ENCODE peak calls at places on chromosomes 3 and 15, in four cellular contexts. M, Q, C and R are unnamed samples.

GRCh38 chr15:51621155-51621554 is 1.4 kb downstream of the DMXL2 start:
- DNase-seq in M (no peak), Q (no peak), C (no peak), R (peak)

GRCh38 chr3:134708025-134708597 is 57.3 kb upstream of the KY start:
- DNase-seq in M (no peak), Q (no peak), C (no peak), R (no peak)

GRCh38 chr3:17088602-17089313 is 204.0 kb downstream of the PLCL2 start:
- DNase-seq in M (no peak), Q (no peak), C (no peak), R (no peak)

GRCh38 chr15:59298255-59298856 is 74.3 kb downstream of the MYO1E start:
- DNase-seq in M (no peak), Q (no peak), C (peak), R (no peak)

GRCh38 chr15:71278989-71279756 is 163.9 kb downstream of the THSD4 start:
- DNase-seq in M (no peak), Q (no peak), C (no peak), R (peak)

GRCh38 chr3:4322635-4323034 is 19.5 kb downstream of the SETMAR start:
- DNase-seq in M (no peak), Q (no peak), C (no peak), R (peak)

GRCh38 chr15:95970326-95970725 is 360.2 kb upstream of the NR2F2 start:
- DNase-seq in M (no peak), Q (no peak), C (no peak), R (no peak)

GRCh38 chr3:183439510-183439909 is 11.1 kb upstream of the MCF2L2 start:
- DNase-seq in M (no peak), Q (no peak), C (no peak), R (no peak)

GRCh38 chr3:78880588-78881461 is 887.0 kb downstream of the ROBO1 start:
- DNase-seq in M (no peak), Q (no peak), C (no peak), R (peak)

GRCh38 chr3:168956087-168956486 is 707.4 kb downstream of the MECOM start:
- DNase-seq in M (no peak), Q (no peak), C (no peak), R (no peak)

GRCh38 chr3:8485141-8485840 is 16.3 kb upstream of the LMCD1 start:
- DNase-seq in M (no peak), Q (no peak), C (no peak), R (no peak)

GRCh38 chr3:46858456-46858855 is 4.8 kb downstream of the MYL3 start:
- DNase-seq in M (no peak), Q (no peak), C (no peak), R (no peak)

GRCh38 chr3:100455841-100456550 is 36.4 kb upstream of the TMEM45A start:
- DNase-seq in M (no peak), Q (no peak), C (no peak), R (peak)

GRCh38 chr15:94000603-94001002 is 230.8 kb upstream of the MCTP2 start:
- DNase-seq in M (no peak), Q (no peak), C (no peak), R (no peak)

GRCh38 chr3:17195192-17195611 is 310.4 kb downstream of the PLCL2 start:
- DNase-seq in M (no peak), Q (no peak), C (peak), R (peak)

GRCh38 chr3:32947466-32948238 is 3.8 kb upstream of the CCR4 start:
- DNase-seq in M (peak), Q (peak), C (peak), R (peak)

GRCh38 chr3:58216496-58217197 is 5.9 kb upstream of the DNASE1L3 start:
- DNase-seq in M (no peak), Q (no peak), C (no peak), R (no peak)